ENCODE peak calls at places on chromosomes 1 and 21, in five cellular contexts. I is GM06990, D is HFFc6, B is fibroblast of pulmonary artery, F is RWPE1. L is an unnamed sample.

GRCh38 chr1:50917128-50917795 is 42.8 kb downstream of the FAF1 start:
- DNase-seq in I (no peak), D (no peak), B (no peak), F (no peak), L (no peak)

GRCh38 chr1:233597489-233597901 is 16.4 kb upstream of the KCNK1 start:
- DNase-seq in I (peak), D (no peak), B (peak), F (no peak), L (no peak)

GRCh38 chr1:160494620-160495019 is 28.4 kb downstream of the SLAMF6 start:
- DNase-seq in I (no peak), D (peak), B (no peak), F (no peak), L (no peak)

GRCh38 chr1:206924549-206925115 is 2.9 kb upstream of the FCMR start:
- DNase-seq in I (peak), D (no peak), B (no peak), F (no peak), L (no peak)

GRCh38 chr1:28249013-28249870 is 10.1 kb upstream of the SESN2 start:
- DNase-seq in I (peak), D (peak), B (peak), F (peak), L (no peak)

GRCh38 chr21:26550357-26550756 is 22.7 kb downstream of the CYYR1 start:
- DNase-seq in I (no peak), D (no peak), B (no peak), F (no peak), L (no peak)

GRCh38 chr1:26820784-26821269 is 5.7 kb upstream of the ZDHHC18 start:
- DNase-seq in I (peak), D (no peak), B (no peak), F (no peak), L (no peak)

GRCh38 chr1:87201768-87202167 is 126.9 kb upstream of the LMO4 start:
- DNase-seq in I (no peak), D (no peak), B (no peak), F (no peak), L (no peak)

GRCh38 chr1:2108213-2108876 is 58.1 kb downstream of the PRKCZ start:
- DNase-seq in I (no peak), D (no peak), B (peak), F (no peak), L (peak)

GRCh38 chr1:221874285-221875003 is 132.6 kb upstream of the DUSP10 start:
- DNase-seq in I (no peak), D (peak), B (no peak), F (no peak), L (no peak)

GRCh38 chr1:44250113-44250781 is 37.0 kb downstream of the DMAP1 start:
- DNase-seq in I (no peak), D (no peak), B (no peak), F (no peak), L (no peak)

GRCh38 chr1:40317394-40318074 is 448 bp upstream of the COL9A2 start:
- DNase-seq in I (no peak), D (no peak), B (no peak), F (no peak), L (no peak)

GRCh38 chr1:29969576-29969975 is 733.3 kb downstream of the PTPRU start:
- DNase-seq in I (no peak), D (no peak), B (no peak), F (no peak), L (no peak)

GRCh38 chr1:116001739-116002487 is 25.6 kb downstream of the SLC22A15 start:
- DNase-seq in I (no peak), D (peak), B (no peak), F (no peak), L (no peak)

GRCh38 chr1:42680921-42681683 is 1.1 kb upstream of the YBX1 start:
- DNase-seq in I (no peak), D (peak), B (peak), F (no peak), L (no peak)

GRCh38 chr1:84108900-84109578 is 35.0 kb upstream of the PRKACB start:
- DNase-seq in I (no peak), D (no peak), B (no peak), F (no peak), L (no peak)

GRCh38 chr1:47726496-47726855 is 270.7 kb downstream of the TRABD2B start:
- DNase-seq in I (peak), D (no peak), B (no peak), F (no peak), L (no peak)

GRCh38 chr1:197910120-197911110 is 6.8 kb upstream of the LHX9 start:
- DNase-seq in I (no peak), D (no peak), B (no peak), F (no peak), L (no peak)

GRCh38 chr1:1842360-1843146 is 48.3 kb downstream of the GNB1 start:
- DNase-seq in I (no peak), D (no peak), B (no peak), F (no peak), L (no peak)

GRCh38 chr1:150149490-150150453 is at the start of gene PLEKHO1:
- DNase-seq in I (peak), D (peak), B (peak), F (peak), L (peak)

GRCh38 chr1:170001266-170001665 is 73.2 kb downstream of the KIFAP3 start:
- DNase-seq in I (no peak), D (no peak), B (no peak), F (no peak), L (no peak)

GRCh38 chr1:161725888-161726630 is 4.7 kb downstream of the FCRLB start:
- DNase-seq in I (peak), D (peak), B (peak), F (peak), L (peak)

GRCh38 chr1:108913105-108913948 is 36.5 kb downstream of the GPSM2 start:
- DNase-seq in I (no peak), D (no peak), B (peak), F (no peak), L (no peak)

GRCh38 chr1:219771039-219771438 is 157.3 kb downstream of the SLC30A10 start:
- DNase-seq in I (no peak), D (peak), B (peak), F (peak), L (peak)

GRCh38 chr1:19798486-19799232 is 1.1 kb downstream of the TMCO4 start:
- DNase-seq in I (no peak), D (no peak), B (no peak), F (no peak), L (no peak)

GRCh38 chr1:19797827-19798226 is 1.9 kb downstream of the TMCO4 start:
- DNase-seq in I (no peak), D (no peak), B (no peak), F (no peak), L (no peak)

GRCh38 chr1:19799877-19800804 is at the start of gene TMCO4:
- DNase-seq in I (peak), D (peak), B (peak), F (peak), L (peak)

GRCh38 chr1:19802269-19802668 is 2.6 kb upstream of the TMCO4 start:
- DNase-seq in I (no peak), D (no peak), B (no peak), F (no peak), L (no peak)

DNA sequence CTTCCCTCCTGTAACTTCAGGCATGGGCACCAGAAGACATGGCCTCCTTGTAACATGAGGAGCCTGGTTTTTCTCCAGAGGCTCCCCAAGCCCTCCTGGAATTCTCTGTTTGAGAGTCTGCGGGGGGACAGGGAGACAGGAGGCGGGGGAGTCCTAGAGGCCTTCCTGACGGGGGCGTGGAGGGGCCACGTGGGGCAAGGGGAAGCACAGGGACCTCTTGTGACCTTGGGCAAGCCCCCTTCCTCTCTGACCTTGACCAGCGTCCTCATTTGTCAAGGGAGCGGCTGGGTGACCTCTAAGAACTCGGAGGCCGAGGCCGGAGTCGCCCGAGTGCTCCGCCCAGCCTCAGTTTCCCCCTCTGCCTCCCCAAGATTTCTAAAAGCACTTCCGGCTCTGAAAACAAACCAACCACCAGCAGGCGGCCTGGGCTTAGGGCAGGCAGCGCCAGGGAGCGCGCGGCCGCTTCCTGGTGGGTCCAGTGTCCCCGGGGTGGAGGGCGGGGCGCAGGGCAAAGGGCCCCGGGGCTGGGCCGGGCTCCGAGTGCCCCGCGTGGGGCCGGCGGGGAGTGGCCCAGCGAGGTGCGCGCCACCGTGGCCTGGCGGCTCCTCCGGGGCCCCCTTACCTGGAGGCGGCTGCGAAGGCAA is 361 bp downstream of the TMCO4 start:
- DNase-seq in I (peak), D (peak), B (peak), F (peak), L (no peak)
- TF ChIP-seq CTCF in I (peak), D (peak), B (peak), F (no peak), L (peak)

DNA sequence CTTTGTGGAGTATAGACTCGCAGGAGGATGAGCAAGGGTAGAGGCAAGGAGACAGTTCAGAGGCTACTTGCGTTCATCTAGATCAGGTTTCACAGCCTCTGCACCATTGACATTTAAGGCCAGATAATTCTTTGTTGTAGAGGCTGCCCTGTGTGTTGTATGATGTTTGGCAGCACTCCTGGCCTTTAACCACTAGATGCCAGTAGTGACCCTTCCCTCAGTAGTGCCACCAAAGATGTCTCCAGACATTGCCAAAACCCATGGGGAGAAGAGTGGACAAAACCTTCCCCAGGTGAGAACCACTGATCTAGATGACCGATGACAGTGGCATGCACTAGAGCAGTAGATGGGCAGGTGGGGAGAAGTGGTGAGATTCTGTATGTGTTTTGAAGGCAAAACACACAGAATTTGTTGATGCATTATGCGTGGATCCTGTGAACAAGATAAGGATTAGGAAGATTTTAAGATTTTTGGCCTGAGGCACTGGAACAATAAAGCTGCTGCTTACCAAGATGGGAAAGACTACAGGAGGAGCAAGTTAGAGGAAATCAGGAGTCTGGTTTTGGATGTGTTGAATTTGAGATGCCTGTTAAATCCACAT is 9.9 kb upstream of the COG2 start:
- DNase-seq in I (no peak), D (peak), B (peak), F (peak), L (peak)
- TF ChIP-seq CTCF in I (peak), D (peak), B (peak), F (peak), L (peak)

DNA sequence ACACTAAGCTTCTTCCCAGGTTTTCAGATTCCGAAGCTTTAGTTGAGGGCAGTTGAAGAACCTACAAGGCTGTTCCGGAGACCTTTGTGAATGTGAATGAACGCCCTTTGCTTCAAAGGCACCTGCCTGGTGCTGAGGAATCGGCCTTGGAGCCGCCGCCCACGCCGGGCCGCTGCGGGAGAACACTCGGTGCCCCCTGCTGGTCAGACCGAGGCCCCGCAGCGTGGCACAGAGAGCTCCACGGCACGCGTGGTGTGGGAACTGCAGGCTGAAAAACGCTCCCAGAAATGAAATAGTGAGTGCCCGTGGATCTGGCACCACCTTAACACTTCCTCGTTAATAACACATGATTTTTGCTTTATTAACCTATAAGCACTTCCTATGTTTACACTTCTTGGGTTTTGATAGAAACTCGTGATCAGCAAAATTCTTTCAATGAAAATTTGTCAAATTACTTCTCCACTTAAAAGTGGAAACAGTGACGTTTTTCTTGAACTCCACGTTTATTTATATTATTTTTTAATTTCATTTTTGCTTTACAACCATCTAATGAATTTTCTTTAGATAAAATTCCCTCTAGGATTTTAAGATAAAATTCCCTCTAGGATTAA is 460.6 kb downstream of the DSCAM start:
- DNase-seq in I (no peak), D (no peak), B (no peak), F (peak), L (no peak)
- TF ChIP-seq CTCF in I (peak), D (peak), B (peak), F (peak), L (peak)

GRCh38 chr21:43644609-43645008 is 14.7 kb downstream of the HSF2BP start:
- DNase-seq in I (no peak), D (peak), B (peak), F (no peak), L (peak)
- TF ChIP-seq CTCF in I (no peak), D (no peak), B (no peak), F (no peak), L (no peak)

GRCh38 chr1:49013046-49013445 is 236.4 kb upstream of the BEND5 start:
- DNase-seq in I (no peak), D (no peak), B (no peak), F (no peak), L (no peak)

GRCh38 chr1:49016030-49016991 is 239.6 kb upstream of the BEND5 start:
- DNase-seq in I (no peak), D (no peak), B (no peak), F (no peak), L (no peak)
- TF ChIP-seq CTCF in I (no peak), D (no peak), B (no peak), F (no peak), L (peak)